ENCODE peak calls at places on chromosomes 6 and 20, in nine cellular contexts. F, M, Y, Z, U, N, S, J and G are unnamed samples.

GRCh38 chr6:16760536-16761468 is at the start of gene ATXN1:
- DNase-seq in M (peak; percentile 78), Z (no peak), F (no peak), N (peak; percentile 39), J (peak; percentile 43), Y (no peak), S (no peak), U (peak; percentile 64), G (no peak)

GRCh38 chr6:167350731-167351655 is 26.1 kb downstream of the TTLL2 start:
- DNase-seq in Y (peak; percentile 8), F (no peak), J (peak; percentile 69), Z (peak; percentile 25), S (peak; percentile 65), U (no peak), M (peak; percentile 91), N (peak; percentile 40), G (peak; percentile 78)

GRCh38 chr20:35820715-35821114 is 48.9 kb downstream of the PHF20 start:
- DNase-seq in M (no peak), U (peak; percentile 36), Z (peak; percentile 30), S (no peak), F (no peak), J (no peak), N (peak; percentile 22), Y (no peak), G (no peak)

GRCh38 chr20:4681971-4682370 is 39.7 kb upstream of the PRND start:
- DNase-seq in S (no peak), N (no peak), Z (peak; percentile 57), U (peak; percentile 39), F (peak; percentile 75), Y (no peak), M (no peak), J (no peak), G (no peak)

GRCh38 chr6:3001146-3001772 is 1.6 kb downstream of the NQO2 start:
- DNase-seq in Y (no peak), M (no peak), Z (no peak), U (no peak), S (no peak), N (no peak), F (no peak), J (no peak), G (no peak)

GRCh38 chr6:140833396-140833795 is 1299.3 kb upstream of the GJE1 start:
- DNase-seq in U (no peak), N (no peak), J (no peak), F (no peak), Y (no peak), Z (no peak), S (no peak), M (no peak), G (no peak)

GRCh38 chr20:12049125-12049524 is 131.4 kb downstream of the BTBD3 start:
- DNase-seq in N (no peak), F (no peak), M (no peak), J (no peak), S (no peak), Z (no peak), U (no peak), Y (no peak), G (no peak)

GRCh38 chr20:40191573-40191972 is 497.5 kb downstream of the MAFB start:
- DNase-seq in Y (no peak), J (no peak), N (no peak), S (no peak), M (no peak), F (no peak), U (no peak), Z (peak; percentile 12), G (no peak)

GRCh38 chr20:62413025-62413580 is 6.0 kb upstream of the CABLES2 start:
- DNase-seq in N (no peak), J (no peak), M (no peak), U (no peak), F (no peak), Y (no peak), S (no peak), Z (no peak), G (no peak)

GRCh38 chr6:104705095-104705707 is 154.5 kb downstream of the HACE1 start:
- DNase-seq in J (no peak), Y (no peak), N (peak; percentile 63), U (no peak), F (peak; percentile 58), S (peak; percentile 96), Z (peak; percentile 44), M (peak; percentile 77), G (no peak)

GRCh38 chr20:31841928-31842327 is 3.5 kb downstream of the FOXS1 start:
- DNase-seq in M (no peak), U (peak; percentile 77), F (no peak), Y (no peak), Z (peak; percentile 19), N (peak; percentile 67), J (no peak), S (no peak), G (no peak)

GRCh38 chr6:23176883-23177282 is 607.5 kb downstream of the HDGFL1 start:
- DNase-seq in M (no peak), J (no peak), F (no peak), Y (no peak), U (no peak), N (no peak), S (no peak), Z (no peak), G (no peak)

GRCh38 chr20:24730750-24731149 is 218.3 kb upstream of the CST7 start:
- DNase-seq in F (no peak), M (no peak), J (no peak), N (no peak), S (no peak), U (no peak), Z (no peak), Y (no peak), G (no peak)

GRCh38 chr6:108693406-108694154 is 132.9 kb downstream of the FOXO3 start:
- DNase-seq in S (no peak), F (no peak), J (no peak), N (no peak), U (no peak), M (no peak), Z (no peak), Y (no peak), G (no peak)

GRCh38 chr20:25013478-25014380 is 21.2 kb upstream of the APMAP start:
- DNase-seq in Z (no peak), S (no peak), F (no peak), J (no peak), U (no peak), M (no peak), Y (no peak), N (no peak), G (no peak)

GRCh38 chr20:35318502-35319157 is 26.4 kb upstream of the FAM83C start:
- DNase-seq in Y (no peak), F (peak; percentile 92), S (no peak), Z (peak; percentile 52), M (peak; percentile 85), U (no peak), N (peak; percentile 96), J (no peak), G (no peak)

GRCh38 chr6:129014302-129014701 is 131.4 kb downstream of the LAMA2 start:
- DNase-seq in Y (no peak), J (no peak), F (no peak), M (no peak), Z (no peak), S (no peak), U (no peak), N (no peak), G (no peak)

GRCh38 chr6:12071064-12071615 is 59.0 kb downstream of the HIVEP1 start:
- DNase-seq in N (no peak), F (no peak), M (peak; percentile 19), Z (no peak), Y (no peak), J (no peak), S (no peak), U (no peak), G (no peak)

GRCh38 chr6:145278163-145278807 is 457.0 kb downstream of the EPM2A start:
- DNase-seq in N (no peak), Y (no peak), Z (peak; percentile 61), J (no peak), U (peak; percentile 24), F (peak; percentile 15), M (peak; percentile 27), S (no peak), G (no peak)

GRCh38 chr6:56657364-56657763 is 14.7 kb upstream of the DST start:
- DNase-seq in J (no peak), S (no peak), F (no peak), N (no peak), Z (no peak), M (no peak), Y (no peak), U (no peak), G (no peak)

GRCh38 chr6:71289039-71289801 is 609 bp downstream of the OGFRL1 start:
- DNase-seq in Z (peak; percentile 14), S (no peak), Y (no peak), F (no peak), N (peak; percentile 33), M (peak; percentile 51), J (peak; percentile 51), U (peak; percentile 36), G (no peak)

GRCh38 chr20:43789593-43789992 is 62.8 kb upstream of the GTSF1L start:
- DNase-seq in F (no peak), S (no peak), N (no peak), U (no peak), M (no peak), Y (no peak), J (no peak), Z (no peak), G (no peak)

GRCh38 chr6:139990865-139991264 is 616.4 kb upstream of the CITED2 start:
- DNase-seq in Y (no peak), U (no peak), S (no peak), Z (peak; percentile 7), J (no peak), N (no peak), F (no peak), M (peak; percentile 23), G (no peak)